ENCODE peak calls at places on chromosome X, in six cellular contexts. I, U, W, S, E and N are unnamed samples.

GRCh38 chrX:43949669-43950068 is 23.5 kb downstream of the NDP start:
- DNase-seq in I (no peak), U (no peak), W (no peak), S (no peak), E (no peak), N (no peak)

GRCh38 chrX:55996649-55997048 is 235.5 kb upstream of the KLF8 start:
- DNase-seq in I (no peak), U (no peak), W (no peak), S (no peak), E (no peak), N (no peak)

GRCh38 chrX:63754141-63754859 is 30.7 kb downstream of the ARHGEF9 start:
- DNase-seq in I (no peak), U (peak), W (no peak), S (peak), E (no peak), N (no peak)

GRCh38 chrX:86148024-86148511 is at the start of gene DACH2:
- DNase-seq in I (no peak), U (peak), W (peak), S (peak), E (peak), N (no peak)

GRCh38 chrX:45009371-45010000 is 136.5 kb downstream of the KDM6A start:
- DNase-seq in I (no peak), U (no peak), W (no peak), S (peak), E (no peak), N (peak)

GRCh38 chrX:34288782-34289181 is 156.7 kb upstream of the FAM47A start:
- DNase-seq in I (no peak), U (no peak), W (no peak), S (peak), E (no peak), N (no peak)

GRCh38 chrX:101708180-101708579 is 48.5 kb upstream of the ARMCX2 start:
- DNase-seq in I (no peak), U (no peak), W (no peak), S (no peak), E (no peak), N (no peak)

GRCh38 chrX:9829308-9830267 is 43.4 kb downstream of the SHROOM2 start:
- DNase-seq in I (peak), U (peak), W (peak), S (peak), E (no peak), N (no peak)

GRCh38 chrX:138128025-138128671 is 562.2 kb downstream of the ZIC3 start:
- DNase-seq in I (no peak), U (peak), W (peak), S (peak), E (no peak), N (peak)

GRCh38 chrX:119482041-119482440 is 13.8 kb downstream of the SLC25A5 start:
- DNase-seq in I (no peak), U (no peak), W (no peak), S (no peak), E (no peak), N (no peak)

GRCh38 chrX:100625985-100626491 is 10.6 kb downstream of the TSPAN6 start:
- DNase-seq in I (no peak), U (no peak), W (peak), S (peak), E (no peak), N (no peak)

DNA sequence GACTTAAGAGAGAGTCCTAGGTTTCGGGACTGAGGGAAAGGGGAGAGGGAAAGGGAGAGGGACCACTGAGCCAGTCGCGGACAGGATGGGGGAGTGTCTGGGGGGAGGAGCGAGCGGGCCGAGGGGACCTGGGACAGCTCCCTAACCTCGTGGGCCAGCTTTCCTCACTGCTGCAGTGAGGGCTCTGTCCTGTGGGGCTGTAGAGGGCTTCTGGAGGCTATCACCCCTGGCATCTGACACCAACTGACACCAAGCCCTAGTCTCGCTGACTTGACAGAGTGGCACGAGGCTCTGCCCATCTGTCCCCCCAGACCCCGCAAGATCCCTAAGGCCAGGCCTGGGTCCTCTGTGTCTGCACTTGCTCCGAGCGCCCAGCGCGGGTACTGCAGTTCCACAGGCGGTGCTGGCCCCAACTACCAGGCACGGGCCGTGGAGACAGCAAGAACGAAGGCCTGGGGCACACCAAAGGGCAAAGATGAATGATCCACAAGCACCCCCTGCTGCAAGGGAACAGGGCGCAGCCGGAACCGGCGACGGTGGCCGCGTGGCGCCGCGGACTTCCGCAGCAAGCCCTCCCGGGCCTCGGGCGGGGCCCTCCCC is 465 bp downstream of the HAUS7 start:
- DNase-seq in I (no peak), U (no peak), W (no peak), S (peak), E (no peak), N (no peak)
- TF ChIP-seq CTCF in I (no peak), U (no peak), W (no peak), S (no peak), E (no peak), N (no peak)

GRCh38 chrX:49695276-49696180 is at the start of gene PAGE1:
- DNase-seq in I (no peak), U (no peak), W (no peak), S (no peak), E (no peak), N (no peak)
- TF ChIP-seq CTCF in I (no peak), U (no peak), W (no peak), S (no peak), E (no peak), N (no peak)

GRCh38 chrX:337331-337831 is 18.8 kb upstream of the GTPBP6 start:
- DNase-seq in I (no peak), U (no peak), W (no peak), S (no peak), E (no peak), N (no peak)
- TF ChIP-seq CTCF in I (no peak), U (no peak), W (no peak), S (no peak), E (no peak), N (no peak)

DNA sequence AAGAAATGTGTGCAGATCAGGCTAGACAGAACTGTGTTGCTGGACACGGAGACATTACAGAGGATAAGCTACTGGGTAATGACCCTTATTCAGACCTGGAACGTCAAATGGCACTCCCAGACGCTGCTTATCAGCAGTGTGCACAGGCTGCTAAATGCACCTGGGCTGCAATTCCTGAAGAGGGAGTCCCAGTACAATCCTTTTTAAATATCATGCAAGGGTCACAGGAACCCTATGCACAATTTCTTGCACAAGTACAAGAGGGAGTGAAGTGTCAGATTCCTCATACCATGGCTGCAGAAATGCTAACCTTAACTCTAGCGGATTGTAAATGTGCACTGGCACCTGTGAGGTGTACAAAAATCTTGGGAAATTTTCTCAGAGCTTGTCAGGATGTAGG is 16.9 kb downstream of the SPIN2B start:
- DNase-seq in I (no peak), U (no peak), W (no peak), S (no peak), E (no peak), N (no peak)
- TF ChIP-seq CTCF in I (no peak), U (no peak), W (no peak), S (no peak), E (no peak), N (no peak)

DNA sequence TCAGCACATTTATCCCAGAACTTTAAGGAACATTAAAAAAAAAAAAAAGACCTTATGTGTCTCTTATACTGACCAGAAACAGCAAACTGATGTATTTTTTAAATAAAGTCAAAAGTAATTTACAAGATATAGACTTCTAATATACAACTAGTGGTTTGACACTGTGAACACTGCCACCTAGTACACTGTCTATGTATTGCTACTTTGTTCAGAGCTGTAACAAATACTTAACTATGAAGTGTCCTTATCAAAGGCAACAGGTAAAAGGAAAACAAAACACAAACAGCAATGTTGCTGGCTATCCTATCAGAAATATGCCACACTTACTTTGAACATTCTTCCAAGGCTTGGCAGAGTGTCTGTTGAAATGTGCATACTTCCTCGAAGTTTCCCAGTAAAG is 60.4 kb downstream of the CD40LG start:
- DNase-seq in I (no peak), U (no peak), W (no peak), S (peak), E (no peak), N (no peak)
- TF ChIP-seq CTCF in I (peak), U (no peak), W (peak), S (peak), E (no peak), N (peak)

DNA sequence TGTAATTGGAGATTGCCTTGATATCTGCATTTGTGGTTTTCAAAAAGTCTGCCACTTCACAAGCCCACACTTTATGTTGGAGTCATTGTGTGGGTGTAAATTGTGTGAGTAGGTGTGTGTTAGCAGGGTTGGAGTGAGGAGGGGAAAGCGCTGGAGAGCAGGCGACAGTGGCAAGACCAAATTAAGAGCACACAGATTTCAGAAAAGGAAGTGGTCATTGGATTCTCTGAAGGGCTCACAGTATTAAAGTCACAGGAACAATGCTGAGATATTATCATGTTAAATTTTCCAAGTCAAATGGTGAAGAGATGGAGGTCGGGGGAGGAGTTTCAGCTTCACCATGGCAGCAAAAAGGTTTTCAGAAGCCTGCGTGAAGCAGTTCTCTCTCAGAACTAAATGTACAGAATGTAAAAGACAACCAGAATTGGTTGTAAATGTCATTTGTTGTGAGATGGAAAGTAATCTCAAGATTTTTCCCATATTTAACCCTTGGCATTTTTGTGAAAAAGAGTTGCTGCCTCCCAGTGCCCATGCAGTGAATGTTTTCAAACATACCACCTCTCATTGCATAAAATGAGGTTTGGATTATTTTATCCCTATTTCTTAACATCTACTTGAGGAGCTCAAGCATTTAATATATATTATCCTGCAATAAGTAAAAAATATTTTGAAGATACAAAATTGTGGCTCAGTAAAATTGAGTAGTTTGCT is 265.9 kb downstream of the ZNF674 start:
- DNase-seq in I (no peak), U (no peak), W (no peak), S (no peak), E (no peak), N (no peak)
- TF ChIP-seq CTCF in I (no peak), U (no peak), W (no peak), S (no peak), E (no peak), N (peak)

GRCh38 chrX:132171478-132171877 is 43.7 kb upstream of the FRMD7 start:
- DNase-seq in I (no peak), U (no peak), W (no peak), S (no peak), E (no peak), N (no peak)
- TF ChIP-seq CTCF in I (no peak), U (no peak), W (no peak), S (no peak), E (no peak), N (no peak)

GRCh38 chrX:17005712-17006372 is 59.4 kb downstream of the REPS2 start:
- DNase-seq in I (no peak), U (no peak), W (no peak), S (no peak), E (no peak), N (no peak)
- TF ChIP-seq CTCF in I (no peak), U (no peak), W (no peak), S (no peak), E (no peak), N (no peak)